ENCODE peak calls at places on chromosomes 6 and 20, in four cellular contexts. One of them, this sample, is unnamed. For H3K4me1 and H3K9me3, the result is how much of the 10 kb centered on the place peaks cover.

GRCh38 chr6:40803897-40804702 is 216.9 kb upstream of the LRFN2 start:
- DNase-seq in body of pancreas: no peak
- DNase-seq in gastrocnemius medialis: no peak
- DNase-seq in CD8-positive, alpha-beta memory T cell: no peak
- DNase-seq in this sample: no peak

GRCh38 chr20:37401930-37402675 is 56.2 kb downstream of the SRC start:
- DNase-seq in body of pancreas: no peak
- DNase-seq in gastrocnemius medialis: no peak
- DNase-seq in CD8-positive, alpha-beta memory T cell: no peak
- DNase-seq in this sample: no peak

GRCh38 chr20:10536531-10536930 is 101.4 kb downstream of the SLX4IP start:
- DNase-seq in body of pancreas: peak
- DNase-seq in gastrocnemius medialis: no peak
- DNase-seq in CD8-positive, alpha-beta memory T cell: peak
- DNase-seq in this sample: no peak

GRCh38 chr20:43959079-43959919 is 44.6 kb downstream of the TOX2 start:
- DNase-seq in body of pancreas: peak
- DNase-seq in gastrocnemius medialis: no peak
- DNase-seq in CD8-positive, alpha-beta memory T cell: peak
- DNase-seq in this sample: no peak

GRCh38 chr6:139533573-139534471 is 159.4 kb upstream of the CITED2 start:
- DNase-seq in body of pancreas: peak
- DNase-seq in gastrocnemius medialis: no peak
- DNase-seq in CD8-positive, alpha-beta memory T cell: no peak
- DNase-seq in this sample: no peak

GRCh38 chr6:152472325-152472724 is 164.8 kb downstream of the SYNE1 start:
- DNase-seq in body of pancreas: no peak
- DNase-seq in gastrocnemius medialis: no peak
- DNase-seq in CD8-positive, alpha-beta memory T cell: no peak
- DNase-seq in this sample: no peak

GRCh38 chr6:1313755-1314503 is 2.0 kb downstream of the FOXQ1 start:
- DNase-seq in body of pancreas: peak
- DNase-seq in gastrocnemius medialis: no peak
- DNase-seq in CD8-positive, alpha-beta memory T cell: no peak
- DNase-seq in this sample: peak

GRCh38 chr6:21321076-21321475 is 272.5 kb upstream of the SOX4 start:
- DNase-seq in body of pancreas: no peak
- DNase-seq in gastrocnemius medialis: no peak
- DNase-seq in CD8-positive, alpha-beta memory T cell: no peak
- DNase-seq in this sample: no peak

GRCh38 chr6:4640139-4640538 is 136.1 kb upstream of the CDYL start:
- DNase-seq in body of pancreas: no peak
- DNase-seq in gastrocnemius medialis: no peak
- DNase-seq in CD8-positive, alpha-beta memory T cell: no peak
- DNase-seq in this sample: no peak

GRCh38 chr20:2967841-2968240 is 75.6 kb upstream of the GNRH2 start:
- DNase-seq in body of pancreas: no peak
- DNase-seq in gastrocnemius medialis: no peak
- DNase-seq in CD8-positive, alpha-beta memory T cell: no peak
- DNase-seq in this sample: no peak

GRCh38 chr6:56374841-56375369 is 127.5 kb upstream of the COL21A1 start:
- DNase-seq in body of pancreas: no peak
- DNase-seq in gastrocnemius medialis: no peak
- DNase-seq in CD8-positive, alpha-beta memory T cell: no peak
- DNase-seq in this sample: no peak
- H3K4me1 ChIP-seq in body of pancreas: under half
- H3K4me1 ChIP-seq in gastrocnemius medialis: under half
- H3K4me1 ChIP-seq in CD8-positive, alpha-beta memory T cell: under half
- H3K4me1 ChIP-seq in this sample: under half

DNA sequence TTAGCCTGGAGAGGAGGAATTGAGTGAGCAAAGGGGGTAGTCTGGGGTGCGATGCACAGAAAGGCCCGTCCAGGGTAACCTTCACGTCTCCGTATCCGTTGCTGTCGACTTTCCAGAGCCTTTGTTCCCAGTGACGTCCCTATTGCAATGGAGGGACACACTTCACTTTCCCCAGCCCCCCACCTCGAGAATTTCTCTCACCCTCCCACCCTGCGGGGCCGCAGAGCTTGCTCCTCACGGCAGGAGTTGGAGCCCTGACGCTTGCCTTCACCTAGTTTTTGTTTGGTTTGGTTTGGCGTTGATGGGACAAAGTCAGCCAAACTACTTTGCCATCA is 633 bp upstream of the MOXD1 start:
- DNase-seq in body of pancreas: no peak
- DNase-seq in gastrocnemius medialis: no peak
- DNase-seq in CD8-positive, alpha-beta memory T cell: no peak
- DNase-seq in this sample: no peak
- H3K4me3 ChIP-seq in body of pancreas: no peak
- H3K4me3 ChIP-seq in gastrocnemius medialis: peak
- H3K4me3 ChIP-seq in CD8-positive, alpha-beta memory T cell: no peak
- H3K4me3 ChIP-seq in this sample: peak

DNA sequence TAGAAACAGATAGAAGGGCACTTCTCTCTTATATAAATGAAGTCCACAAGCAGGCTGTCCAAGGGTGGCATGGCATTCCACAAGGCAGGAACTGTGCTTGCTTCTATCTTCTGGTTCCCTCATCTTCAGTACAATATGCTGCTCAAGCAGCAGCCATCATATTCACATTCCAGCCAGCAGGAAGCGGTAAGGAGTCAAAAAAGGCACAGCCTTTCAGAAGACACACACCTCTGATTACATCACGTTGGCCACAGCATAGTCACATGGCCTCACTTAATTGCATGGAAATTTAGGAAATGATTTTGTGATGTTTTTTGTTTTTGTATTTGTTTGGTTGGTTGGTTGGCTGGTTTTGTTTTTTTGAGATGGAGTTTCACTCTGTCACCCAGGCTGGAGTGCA is 19.0 kb downstream of the REM1 start:
- DNase-seq in body of pancreas: no peak
- DNase-seq in gastrocnemius medialis: no peak
- DNase-seq in CD8-positive, alpha-beta memory T cell: no peak
- DNase-seq in this sample: peak
- H3K9me3 ChIP-seq in body of pancreas: under half
- H3K9me3 ChIP-seq in gastrocnemius medialis: under half
- H3K9me3 ChIP-seq in CD8-positive, alpha-beta memory T cell: under half
- H3K9me3 ChIP-seq in this sample: under half

DNA sequence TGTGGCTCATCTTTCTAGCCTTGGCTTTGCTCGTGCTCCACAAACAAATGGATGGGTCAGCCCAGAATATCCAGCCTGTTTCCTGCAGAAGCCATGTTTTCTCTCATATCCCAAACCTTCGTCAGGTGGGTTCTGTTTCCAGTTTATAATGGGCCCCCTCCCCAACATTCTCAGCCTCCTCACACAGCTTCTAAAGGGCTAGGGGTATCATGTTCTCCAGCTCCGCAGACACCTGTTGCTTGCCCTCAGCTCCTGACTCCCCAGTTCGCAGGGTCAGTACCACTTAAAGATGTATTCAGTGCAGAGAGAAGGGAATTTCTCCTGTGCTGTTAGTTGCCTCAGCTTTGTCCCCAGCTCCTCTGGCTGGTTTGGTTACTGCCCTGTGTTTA is 447.3 kb upstream of the JARID2 start:
- DNase-seq in body of pancreas: no peak
- DNase-seq in gastrocnemius medialis: no peak
- DNase-seq in CD8-positive, alpha-beta memory T cell: no peak
- DNase-seq in this sample: no peak
- H3K4me1 ChIP-seq in body of pancreas: under half
- H3K4me1 ChIP-seq in gastrocnemius medialis: under half
- H3K4me1 ChIP-seq in CD8-positive, alpha-beta memory T cell: under half
- H3K4me1 ChIP-seq in this sample: under half

GRCh38 chr6:28105286-28105685 is 19.1 kb upstream of the ZSCAN16 start:
- DNase-seq in body of pancreas: no peak
- DNase-seq in gastrocnemius medialis: no peak
- DNase-seq in CD8-positive, alpha-beta memory T cell: no peak
- DNase-seq in this sample: no peak
- H3K4me3 ChIP-seq in body of pancreas: no peak
- H3K4me3 ChIP-seq in gastrocnemius medialis: peak
- H3K4me3 ChIP-seq in CD8-positive, alpha-beta memory T cell: peak
- H3K4me3 ChIP-seq in this sample: no peak

DNA sequence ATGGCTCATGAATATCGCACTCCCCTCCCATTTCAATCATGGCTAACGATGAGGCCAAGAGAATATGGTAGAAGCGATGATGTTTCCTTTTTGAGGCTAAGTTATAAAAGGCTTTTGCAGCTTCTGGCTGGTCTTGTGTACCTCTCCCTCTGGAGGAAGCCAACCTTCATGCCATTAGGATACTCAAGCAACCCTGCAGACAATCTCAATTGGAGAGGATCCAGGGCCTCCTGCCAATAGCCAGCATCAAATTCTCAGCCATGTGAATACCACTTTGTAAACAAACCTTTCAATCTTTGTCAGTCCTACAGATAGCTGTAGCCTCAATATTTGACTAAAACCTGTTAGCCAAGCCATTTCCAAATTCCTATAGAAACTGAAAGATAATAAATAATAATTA is 738.4 kb downstream of the KIF16B start:
- DNase-seq in body of pancreas: no peak
- DNase-seq in gastrocnemius medialis: no peak
- DNase-seq in CD8-positive, alpha-beta memory T cell: no peak
- DNase-seq in this sample: no peak
- H3K9me3 ChIP-seq in body of pancreas: under half
- H3K9me3 ChIP-seq in gastrocnemius medialis: under half
- H3K9me3 ChIP-seq in CD8-positive, alpha-beta memory T cell: under half
- H3K9me3 ChIP-seq in this sample: under half

DNA sequence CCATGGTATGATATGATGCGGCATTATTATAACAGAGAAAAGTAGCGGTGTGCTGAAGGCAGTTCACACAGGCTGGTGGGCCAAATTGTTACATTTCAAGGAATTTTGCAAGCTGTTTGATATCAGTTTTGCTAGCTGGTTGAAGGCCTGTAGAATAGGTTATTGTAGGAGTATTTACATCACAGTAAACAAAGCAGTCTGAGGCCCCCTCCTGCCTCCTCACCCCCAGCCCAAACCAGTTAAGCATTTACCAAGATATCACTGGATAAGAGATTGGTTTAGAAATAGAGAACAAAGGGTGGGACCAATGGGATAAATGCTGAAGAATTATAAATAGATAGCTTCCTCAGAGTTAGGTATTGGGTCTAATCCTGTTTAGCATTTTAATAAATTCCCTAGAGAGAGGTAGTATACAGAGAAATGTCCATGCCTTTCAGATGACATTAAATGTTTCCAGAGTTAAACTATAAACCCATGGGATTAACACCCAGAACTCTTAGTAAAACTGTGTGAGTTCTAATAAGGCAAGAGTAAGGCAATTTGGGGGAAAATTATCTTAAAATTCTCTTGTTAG is 2.4 kb upstream of the PHACTR2 start:
- DNase-seq in body of pancreas: no peak
- DNase-seq in gastrocnemius medialis: no peak
- DNase-seq in CD8-positive, alpha-beta memory T cell: no peak
- DNase-seq in this sample: peak
- H3K4me1 ChIP-seq in body of pancreas: under half
- H3K4me1 ChIP-seq in gastrocnemius medialis: under half
- H3K4me1 ChIP-seq in CD8-positive, alpha-beta memory T cell: under half
- H3K4me1 ChIP-seq in this sample: under half

DNA sequence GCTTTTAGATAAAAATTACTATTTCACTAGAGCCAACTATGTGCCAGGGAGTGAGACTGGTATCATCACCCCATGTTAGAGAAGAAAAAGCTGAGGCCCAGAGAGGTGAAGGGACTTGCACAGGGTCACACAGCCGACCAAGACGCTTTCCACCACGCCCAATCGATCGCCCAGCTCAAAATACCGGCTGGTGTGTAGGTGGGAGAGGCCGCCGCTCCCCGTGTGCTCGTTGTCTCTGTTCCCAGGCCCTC is 253 bp upstream of the SNPH start:
- DNase-seq in body of pancreas: no peak
- DNase-seq in gastrocnemius medialis: no peak
- DNase-seq in CD8-positive, alpha-beta memory T cell: no peak
- DNase-seq in this sample: no peak
- H3K4me3 ChIP-seq in body of pancreas: peak
- H3K4me3 ChIP-seq in gastrocnemius medialis: peak
- H3K4me3 ChIP-seq in CD8-positive, alpha-beta memory T cell: peak
- H3K4me3 ChIP-seq in this sample: peak

GRCh38 chr6:169479783-169480495 is 221.9 kb downstream of the WDR27 start:
- DNase-seq in body of pancreas: no peak
- DNase-seq in gastrocnemius medialis: no peak
- DNase-seq in CD8-positive, alpha-beta memory T cell: no peak
- DNase-seq in this sample: no peak
- H3K9me3 ChIP-seq in body of pancreas: under half
- H3K9me3 ChIP-seq in gastrocnemius medialis: under half
- H3K9me3 ChIP-seq in CD8-positive, alpha-beta memory T cell: under half
- H3K9me3 ChIP-seq in this sample: under half